ENCODE peak calls at places on chromosomes 2 and 18, in five cellular contexts. R is OCI-LY7, J is MM.1S, E is GM23248, Z is neural progenitor cell. G is an unnamed sample.

GRCh38 chr2:70995227-70995729 is 605 bp upstream of the TEX261 start:
- DNase-seq in R (peak; percentile 83), J (peak; percentile 82), E (peak; percentile 48), Z (peak; percentile 68), G (peak; percentile 76)

GRCh38 chr2:77149565-77149964 is 372.6 kb downstream of the LRRTM4 start:
- DNase-seq in R (no peak), J (no peak), E (no peak), Z (no peak), G (no peak)

GRCh38 chr2:156457523-156458228 is 21.5 kb downstream of the GPD2 start:
- DNase-seq in R (no peak), J (no peak), E (peak; percentile 34), Z (peak; percentile 6), G (peak; percentile 17)

GRCh38 chr2:50295596-50295995 is 736.3 kb downstream of the NRXN1 start:
- DNase-seq in R (no peak), J (no peak), E (no peak), Z (no peak), G (no peak)

GRCh38 chr2:27929916-27930486 is 39.5 kb downstream of the BABAM2 start:
- DNase-seq in R (no peak), J (no peak), E (no peak), Z (no peak), G (no peak)

GRCh38 chr18:65057439-65058083 is 693.3 kb upstream of the CDH7 start:
- DNase-seq in R (no peak), J (peak; percentile 22), E (no peak), Z (no peak), G (no peak)

GRCh38 chr2:38184964-38185603 is 109.1 kb upstream of the CYP1B1 start:
- DNase-seq in R (peak; percentile 4), J (peak; percentile 8), E (peak; percentile 84), Z (no peak), G (no peak)

GRCh38 chr18:67010916-67011315 is 407.0 kb upstream of the CDH19 start:
- DNase-seq in R (no peak), J (no peak), E (peak; percentile 11), Z (no peak), G (no peak)

GRCh38 chr18:52341617-52342381 is 1.8 kb downstream of the DCC start:
- DNase-seq in R (no peak), J (no peak), E (peak; percentile 12), Z (peak; percentile 73), G (peak; percentile 66)

GRCh38 chr2:234841321-234842015 is 110.3 kb upstream of the SH3BP4 start:
- DNase-seq in R (no peak), J (no peak), E (peak; percentile 27), Z (no peak), G (no peak)

GRCh38 chr2:190318931-190319556 is 582 bp downstream of the HIBCH start:
- DNase-seq in R (peak; percentile 59), J (peak; percentile 41), E (peak; percentile 52), Z (peak; percentile 38), G (peak; percentile 27)

GRCh38 chr2:128281852-128282245 is 36.8 kb downstream of the HS6ST1 start:
- DNase-seq in R (no peak), J (no peak), E (no peak), Z (no peak), G (no peak)

GRCh38 chr2:174002679-174003078 is 37.5 kb upstream of the SP3 start:
- DNase-seq in R (no peak), J (no peak), E (no peak), Z (no peak), G (no peak)

GRCh38 chr2:207113403-207113802 is 52.3 kb downstream of the KLF7 start:
- DNase-seq in R (no peak), J (no peak), E (peak; percentile 31), Z (peak; percentile 29), G (no peak)

GRCh38 chr2:44931177-44931795 is 10.2 kb upstream of the SIX3 start:
- DNase-seq in R (no peak), J (no peak), E (no peak), Z (peak; percentile 43), G (no peak)

GRCh38 chr2:71643674-71644357 is 190.5 kb downstream of the DYSF start:
- DNase-seq in R (no peak), J (no peak), E (no peak), Z (no peak), G (peak; percentile 13)

GRCh38 chr2:233456111-233456510 is 101.8 kb downstream of the DGKD start:
- DNase-seq in R (no peak), J (no peak), E (no peak), Z (no peak), G (no peak)

DNA sequence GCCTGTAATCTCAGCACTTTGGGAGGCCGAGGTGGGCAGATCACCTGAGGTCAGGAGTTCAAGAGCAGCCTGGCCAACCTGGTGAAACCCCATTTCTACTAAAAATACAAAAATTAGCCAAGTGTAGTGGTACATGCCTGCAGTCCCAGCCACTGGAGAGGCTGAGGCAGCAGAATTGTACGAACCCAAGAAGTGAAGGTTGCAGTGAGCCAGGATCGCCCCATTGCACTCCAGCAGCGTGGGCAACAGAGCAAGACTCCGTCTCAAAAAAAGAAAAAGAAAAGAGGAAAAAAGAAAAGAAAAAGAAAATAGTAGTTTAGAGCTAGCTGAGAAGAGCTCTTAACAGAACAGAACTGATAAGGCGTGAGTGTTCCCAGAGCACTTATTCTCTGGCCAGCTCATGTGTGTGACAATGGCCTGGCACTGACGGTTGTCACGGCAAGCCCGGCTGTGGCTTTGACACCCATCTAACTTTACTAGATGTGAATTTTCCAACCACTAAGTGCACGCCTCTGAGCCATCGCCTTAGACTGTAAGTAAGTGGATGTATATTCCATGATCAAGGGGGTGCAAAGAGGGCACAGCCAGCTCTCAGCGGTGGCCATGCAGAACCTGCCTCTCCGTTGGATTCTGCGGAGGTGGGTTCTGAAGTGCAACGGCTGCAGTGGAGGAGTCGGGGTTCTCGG is 80.0 kb downstream of the ZNF516 start:
- DNase-seq in R (no peak), J (no peak), E (no peak), Z (no peak), G (no peak)
- TF ChIP-seq EZH2phosphoT487 in R (no peak), J (no peak), E (no peak), Z (no peak), G (no peak)

GRCh38 chr2:120489023-120489422 is 143.1 kb downstream of the INHBB start:
- DNase-seq in R (no peak), J (no peak), E (no peak), Z (peak; percentile 56), G (no peak)
- TF ChIP-seq EZH2phosphoT487 in R (no peak), J (no peak), E (no peak), Z (no peak), G (no peak)

GRCh38 chr2:25685741-25686140 is 12.4 kb upstream of the DTNB start:
- DNase-seq in R (no peak), J (no peak), E (no peak), Z (no peak), G (no peak)
- TF ChIP-seq EZH2phosphoT487 in R (no peak), J (no peak), E (no peak), Z (no peak), G (no peak)

DNA sequence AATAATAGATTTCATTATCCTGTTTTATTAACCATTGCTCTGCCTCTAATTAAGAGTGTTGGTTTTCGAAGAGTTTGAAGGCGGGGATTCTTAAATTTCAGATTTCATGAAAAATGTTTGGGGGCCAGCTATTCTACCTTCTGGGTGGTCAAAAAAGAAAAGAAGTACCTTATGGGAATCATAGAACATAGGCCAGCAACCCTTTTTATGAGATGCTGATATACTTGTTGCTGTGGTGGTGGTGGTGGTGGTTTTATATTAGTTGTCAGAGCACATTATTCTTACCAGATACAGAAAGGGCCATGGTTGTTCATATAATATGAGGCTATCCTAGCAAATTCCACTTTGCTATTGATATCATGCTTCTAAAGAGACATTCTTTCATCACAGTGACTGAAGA is 4.4 kb downstream of the ANKRD12 start:
- DNase-seq in R (no peak), J (no peak), E (no peak), Z (no peak), G (no peak)
- TF ChIP-seq EZH2phosphoT487 in R (no peak), J (no peak), E (no peak), Z (no peak), G (no peak)

GRCh38 chr18:79552696-79553095 is 126.9 kb upstream of the CTDP1 start:
- DNase-seq in R (no peak), J (no peak), E (no peak), Z (no peak), G (no peak)
- TF ChIP-seq EZH2phosphoT487 in R (no peak), J (no peak), E (no peak), Z (no peak), G (no peak)

DNA sequence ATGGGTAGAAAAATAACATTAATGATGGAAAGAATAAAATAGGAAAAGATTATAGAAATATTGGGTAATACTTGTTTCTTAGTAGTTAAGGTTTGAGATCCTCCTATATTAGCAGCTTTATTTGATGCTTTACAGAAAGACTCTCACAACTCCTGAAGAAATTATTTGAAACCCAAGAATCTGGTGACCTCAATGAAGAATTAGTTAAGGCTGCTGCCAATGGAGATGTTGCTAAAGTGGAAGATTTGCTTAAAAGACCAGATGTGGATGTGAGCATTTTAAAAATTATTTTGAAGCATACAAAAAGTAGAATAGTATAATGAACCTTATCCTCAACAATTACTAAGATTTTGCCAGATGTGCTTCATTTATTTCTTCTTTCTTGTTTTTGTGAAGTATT is 59.1 kb downstream of the MIB1 start:
- DNase-seq in R (no peak), J (no peak), E (no peak), Z (no peak), G (no peak)
- TF ChIP-seq EZH2phosphoT487 in R (no peak), J (no peak), E (no peak), Z (no peak), G (no peak)

GRCh38 chr2:169709970-169710369 is 15.7 kb downstream of the PHOSPHO2 start:
- DNase-seq in R (no peak), J (no peak), E (no peak), Z (no peak), G (no peak)

GRCh38 chr2:169704160-169704713 is 10.0 kb downstream of the PHOSPHO2 start:
- DNase-seq in R (no peak), J (no peak), E (no peak), Z (no peak), G (no peak)

GRCh38 chr2:169705927-169706326 is 11.7 kb downstream of the PHOSPHO2 start:
- DNase-seq in R (no peak), J (no peak), E (peak; percentile 22), Z (no peak), G (no peak)

GRCh38 chr2:169709335-169709734 is 15.1 kb downstream of the PHOSPHO2 start:
- DNase-seq in R (no peak), J (no peak), E (no peak), Z (no peak), G (no peak)

DNA sequence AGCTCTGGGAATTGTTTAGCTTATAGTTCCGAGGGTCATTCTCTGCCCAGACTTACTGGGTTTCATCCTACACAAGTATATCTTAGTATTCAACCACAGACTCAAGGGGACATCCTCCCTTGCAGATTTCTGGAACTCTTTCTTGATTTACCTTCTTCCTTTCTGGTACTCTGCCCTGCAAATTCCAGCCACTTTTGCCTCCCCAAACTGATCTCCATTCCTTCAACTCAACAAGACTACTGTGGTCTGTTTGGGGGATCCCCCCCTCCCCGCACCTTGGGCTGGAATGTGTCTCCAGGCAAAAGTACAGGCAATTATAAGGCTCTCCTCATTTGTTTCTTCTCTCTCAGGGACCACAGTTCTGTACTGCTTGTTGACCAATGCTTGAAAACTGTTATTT is 13.4 kb downstream of the PHOSPHO2 start:
- DNase-seq in R (no peak), J (no peak), E (no peak), Z (no peak), G (no peak)
- TF ChIP-seq EZH2phosphoT487 in R (no peak), J (no peak), E (no peak), Z (no peak), G (no peak)